ENCODE peak calls at places on chromosome 17, in nine cellular contexts. R is AG04449, Y is sigmoid colon, J is omental fat pad, Q is HFFc6, I is psoas muscle, H is left lung, O is cardiac fibroblast, V is left ventricle myocardium inferior. C is an unnamed sample.

GRCh38 chr17:32502710-32503109 is 15.9 kb downstream of the CDK5R1 start:
- DNase-seq in J (no peak), H (no peak), Y (no peak), O (no peak), I (no peak), V (no peak), Q (no peak), R (no peak), C (no peak)

GRCh38 chr17:17055286-17056166 is 13.3 kb downstream of the MPRIP start:
- DNase-seq in V (no peak), J (no peak), Y (peak; percentile 64), I (peak; percentile 77), H (no peak), R (no peak), O (peak; percentile 24), Q (no peak), C (no peak)

GRCh38 chr17:43917348-43918025 is 10.2 kb upstream of the MPP2 start:
- DNase-seq in J (no peak), H (no peak), O (peak; percentile 44), Q (no peak), V (peak; percentile 43), R (no peak), I (peak; percentile 64), Y (no peak), C (no peak)

GRCh38 chr17:83125515-83126274 is 46.3 kb downstream of the METRNL start:
- DNase-seq in V (no peak), Y (peak; percentile 78), H (peak; percentile 51), Q (no peak), I (peak; percentile 73), O (no peak), J (no peak), R (no peak), C (no peak)

GRCh38 chr17:79792371-79792871 is 4.5 kb downstream of the CBX8 start:
- DNase-seq in O (no peak), I (no peak), V (no peak), Q (no peak), J (no peak), R (no peak), Y (no peak), H (no peak), C (no peak)

GRCh38 chr17:67156269-67157199 is 88.5 kb downstream of the HELZ start:
- DNase-seq in J (no peak), Q (no peak), R (no peak), O (peak; percentile 53), V (no peak), I (no peak), H (no peak), Y (no peak), C (no peak)

GRCh38 chr17:27802033-27802432 is 1.7 kb upstream of the NOS2 start:
- DNase-seq in R (no peak), J (no peak), V (no peak), H (no peak), Y (no peak), I (no peak), Q (no peak), O (no peak), C (no peak)

GRCh38 chr17:39668141-39668924 is at the start of gene PNMT:
- DNase-seq in Q (no peak), R (no peak), O (peak; percentile 50), H (peak; percentile 70), I (peak; percentile 90), J (peak; percentile 40), V (peak; percentile 79), Y (no peak), C (peak; percentile 100)

GRCh38 chr17:59381716-59382570 is 50.5 kb downstream of the YPEL2 start:
- DNase-seq in H (no peak), R (no peak), Y (peak; percentile 80), J (no peak), Q (no peak), I (no peak), V (peak; percentile 59), O (no peak), C (no peak)

GRCh38 chr17:229130-229944 is 47.9 kb upstream of the DOC2B start:
- DNase-seq in J (no peak), Q (no peak), V (peak; percentile 7), Y (peak; percentile 58), I (peak; percentile 21), H (peak; percentile 4), O (peak; percentile 22), R (no peak), C (no peak)

GRCh38 chr17:65783845-65784334 is 222.4 kb upstream of the AXIN2 start:
- DNase-seq in J (no peak), Q (peak; percentile 80), O (peak; percentile 95), R (peak; percentile 60), I (no peak), H (no peak), V (no peak), Y (no peak), C (peak; percentile 22)

GRCh38 chr17:41324180-41325075 is 8.9 kb upstream of the KRTAP17-1 start:
- DNase-seq in H (no peak), O (peak; percentile 2), I (no peak), Y (no peak), J (no peak), R (no peak), Q (no peak), V (no peak), C (peak; percentile 82)

GRCh38 chr17:75807861-75808260 is 23.3 kb downstream of the UNK start:
- DNase-seq in Q (no peak), R (no peak), Y (no peak), J (no peak), O (no peak), H (no peak), V (no peak), I (no peak), C (no peak)

GRCh38 chr17:3890082-3890892 is 2.6 kb downstream of the CAMKK1 start:
- DNase-seq in Y (peak; percentile 97), Q (peak; percentile 94), H (peak; percentile 71), I (peak; percentile 86), V (peak; percentile 48), J (peak; percentile 81), O (peak; percentile 92), R (peak; percentile 84), C (peak; percentile 76)

GRCh38 chr17:28871056-28871579 is 16.3 kb downstream of the ERAL1 start:
- DNase-seq in R (no peak), H (no peak), V (no peak), O (no peak), I (no peak), Q (no peak), J (no peak), Y (no peak), C (no peak)

GRCh38 chr17:2474371-2474770 is 37.3 kb downstream of the METTL16 start:
- DNase-seq in R (no peak), O (no peak), H (no peak), Q (no peak), V (no peak), Y (no peak), J (no peak), I (no peak), C (no peak)
- TF ChIP-seq CTCF in R (no peak), O (no peak), H (no peak), Q (peak; percentile 36), V (no peak), Y (no peak), J (no peak), I (no peak), C (no peak)

GRCh38 chr17:50949128-50950001 is 83.2 kb upstream of the TOB1 start:
- DNase-seq in R (no peak), Q (no peak), V (no peak), I (peak; percentile 65), H (no peak), J (no peak), Y (peak; percentile 71), O (no peak), C (no peak)
- TF ChIP-seq CTCF in R (no peak), Q (no peak), V (no peak), I (no peak), H (no peak), J (no peak), Y (no peak), O (no peak), C (no peak)

GRCh38 chr17:7716299-7716886 is 1.2 kb upstream of the DNAH2 start:
- DNase-seq in Q (no peak), O (no peak), H (no peak), J (no peak), V (no peak), Y (no peak), R (no peak), I (no peak), C (no peak)

GRCh38 chr17:7717756-7718350 is 309 bp downstream of the DNAH2 start:
- DNase-seq in V (no peak), O (no peak), J (no peak), Q (peak; percentile 9), I (no peak), Y (no peak), R (no peak), H (no peak), C (no peak)

GRCh38 chr17:7719661-7720060 is 2.1 kb downstream of the DNAH2 start:
- DNase-seq in O (no peak), Q (no peak), Y (no peak), I (no peak), J (no peak), V (no peak), R (no peak), H (no peak), C (no peak)

GRCh38 chr17:7714721-7715594 is 2.6 kb upstream of the DNAH2 start:
- DNase-seq in Y (no peak), V (no peak), O (no peak), H (no peak), Q (no peak), I (no peak), J (no peak), R (no peak), C (no peak)

GRCh38 chr17:7716901-7717755 is at the start of gene DNAH2:
- DNase-seq in O (peak; percentile 92), H (peak; percentile 68), I (peak; percentile 79), V (peak; percentile 69), J (no peak), R (peak; percentile 24), Q (peak; percentile 77), Y (peak; percentile 90), C (peak; percentile 77)
- TF ChIP-seq CTCF in O (peak; percentile 40), H (peak; percentile 22), I (peak; percentile 40), V (peak; percentile 56), J (no peak), R (peak; percentile 69), Q (peak; percentile 75), Y (no peak), C (peak; percentile 18)

DNA sequence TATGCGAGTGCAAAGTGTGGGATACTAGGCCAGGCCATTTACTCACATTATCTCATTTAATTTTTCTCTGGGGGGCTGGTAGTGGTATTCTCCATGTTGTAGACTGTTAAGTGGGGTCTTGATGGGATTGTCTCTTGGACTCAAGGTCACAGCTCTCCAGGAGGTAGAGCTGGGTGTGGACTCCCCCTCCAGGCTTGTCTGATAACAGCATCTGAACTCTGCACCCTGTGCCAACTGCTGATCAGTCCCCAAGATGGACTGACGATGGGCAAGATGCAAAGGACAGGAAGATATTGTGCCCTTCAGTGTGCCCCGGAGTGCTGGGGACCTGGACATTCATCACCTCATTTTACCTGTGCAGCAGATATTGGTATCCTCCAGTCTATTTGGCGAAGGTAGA is 147.8 kb downstream of the MSI2 start:
- DNase-seq in I (no peak), J (no peak), Y (no peak), H (no peak), O (no peak), R (no peak), Q (no peak), V (no peak), C (no peak)
- TF ChIP-seq CTCF in I (no peak), J (no peak), Y (no peak), H (no peak), O (no peak), R (no peak), Q (peak; percentile 19), V (no peak), C (no peak)

GRCh38 chr17:19766421-19767270 is 18.5 kb upstream of the ALDH3A1 start:
- DNase-seq in V (peak; percentile 78), I (peak; percentile 91), H (peak; percentile 74), J (peak; percentile 66), Y (peak; percentile 88), R (no peak), O (peak; percentile 66), Q (peak; percentile 47), C (peak; percentile 80)
- TF ChIP-seq CTCF in V (peak; percentile 95), I (peak; percentile 95), H (peak; percentile 94), J (no peak), Y (peak; percentile 96), R (peak; percentile 100), O (peak; percentile 99), Q (peak; percentile 97), C (peak; percentile 73)

C was measured in Calu3.